ENCODE peak calls at places on chromosomes 13 and 19, in eight cellular contexts. L is tibial nerve, J is AG04450, S is BJ, Z is cardiac fibroblast, A is adipocyte, G is epithelial cell of esophagus, F is colonic mucosa. W is an unnamed sample.

GRCh38 chr19:5145521-5146511 is 176.9 kb downstream of the KDM4B start:
- DNase-seq in G (no peak), S (no peak), A (no peak), J (no peak), F (no peak), Z (no peak), L (no peak), W (no peak)

GRCh38 chr19:45477713-45478453 is 10.1 kb downstream of the FOSB start:
- DNase-seq in G (peak), J (no peak), A (no peak), S (no peak), L (no peak), F (no peak), Z (no peak), W (no peak)

GRCh38 chr19:3007975-3008374 is 21.1 kb downstream of the TLE2 start:
- DNase-seq in A (no peak), G (no peak), F (no peak), S (no peak), J (no peak), Z (no peak), L (no peak), W (no peak)

GRCh38 chr19:14616310-14616870 is 33.5 kb downstream of the CLEC17A start:
- DNase-seq in F (no peak), G (no peak), Z (no peak), A (no peak), J (no peak), L (no peak), S (no peak), W (no peak)

GRCh38 chr13:113449693-113450347 is 3.5 kb downstream of the ADPRHL1 start:
- DNase-seq in J (no peak), L (no peak), Z (no peak), F (no peak), S (no peak), G (no peak), A (no peak), W (no peak)

GRCh38 chr13:100550433-100550832 is 38.2 kb downstream of the GGACT start:
- DNase-seq in S (peak), G (no peak), F (peak), J (no peak), L (no peak), A (peak), Z (peak), W (peak)

GRCh38 chr13:74761794-74762193 is 627.6 kb upstream of the KLF12 start:
- DNase-seq in S (no peak), G (no peak), L (peak), F (no peak), Z (peak), J (no peak), A (peak), W (peak)

GRCh38 chr13:106496072-106496997 is 39.1 kb downstream of the EFNB2 start:
- DNase-seq in S (no peak), L (no peak), Z (peak), F (no peak), G (no peak), A (no peak), J (no peak), W (no peak)

GRCh38 chr19:30662211-30662861 is 290.2 kb downstream of the ZNF536 start:
- DNase-seq in G (no peak), J (no peak), Z (no peak), F (no peak), L (no peak), A (no peak), S (no peak), W (no peak)

GRCh38 chr19:43711751-43712355 is 4.0 kb upstream of the IRGC start:
- DNase-seq in S (no peak), F (no peak), Z (no peak), L (no peak), A (no peak), J (no peak), G (peak), W (no peak)

GRCh38 chr19:56167064-56167578 is 8.7 kb upstream of the GALP start:
- DNase-seq in F (no peak), L (no peak), Z (no peak), A (peak), G (peak), J (no peak), S (no peak), W (no peak)

GRCh38 chr13:23160241-23161175 is 20.3 kb upstream of the SGCG start:
- DNase-seq in S (no peak), F (no peak), G (peak), J (no peak), A (no peak), Z (no peak), L (no peak), W (no peak)

GRCh38 chr19:38667552-38668205 is 20.2 kb downstream of the ACTN4 start:
- DNase-seq in A (peak), J (no peak), G (peak), S (peak), Z (no peak), F (no peak), L (no peak), W (peak)

GRCh38 chr19:2095338-2095938 is 688 bp downstream of the MOB3A start:
- DNase-seq in G (no peak), Z (no peak), F (no peak), A (no peak), L (no peak), J (no peak), S (no peak), W (no peak)

GRCh38 chr13:42971670-42972355 is 20.2 kb downstream of the EPSTI1 start:
- DNase-seq in F (no peak), A (no peak), Z (peak), G (no peak), J (no peak), L (no peak), S (no peak), W (peak)
- H3K4me3 ChIP-seq in F (no peak), A (peak), Z (no peak), G (no peak), J (no peak), L (no peak), S (no peak), W (no peak)

GRCh38 chr13:31521466-31521865 is 217.9 kb upstream of the RXFP2 start:
- DNase-seq in L (no peak), G (no peak), A (peak), J (no peak), F (no peak), Z (peak), S (no peak), W (no peak)

GRCh38 chr13:31517599-31517998 is 221.7 kb upstream of the RXFP2 start:
- DNase-seq in L (no peak), F (no peak), S (no peak), G (no peak), A (no peak), J (no peak), Z (no peak), W (no peak)

GRCh38 chr13:31528176-31528575 is 211.2 kb upstream of the RXFP2 start:
- DNase-seq in A (no peak), G (no peak), Z (no peak), F (no peak), S (no peak), J (no peak), L (no peak), W (no peak)

GRCh38 chr13:31518666-31519065 is 220.7 kb upstream of the RXFP2 start:
- DNase-seq in S (no peak), A (peak), Z (no peak), L (no peak), G (no peak), F (no peak), J (no peak), W (no peak)

DNA sequence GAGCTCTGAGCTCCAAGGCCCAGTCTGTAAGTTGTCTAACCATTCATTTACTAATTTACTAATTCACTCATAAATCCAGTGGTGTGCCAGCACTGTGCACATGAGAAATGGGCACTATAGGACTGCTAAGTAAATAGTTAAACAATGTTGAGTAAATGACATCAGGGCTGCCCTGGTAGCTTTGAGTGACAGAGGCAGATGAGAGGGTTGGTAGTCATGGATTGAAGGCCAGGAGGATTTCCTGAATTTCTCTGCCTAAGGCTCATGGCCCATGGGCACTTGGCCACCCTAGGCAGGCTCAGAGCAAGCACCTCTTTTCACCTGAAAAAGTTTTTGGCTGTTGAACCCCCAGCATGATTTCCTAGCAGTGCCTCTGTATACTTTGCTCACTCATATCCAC is 216.9 kb upstream of the RXFP2 start:
- DNase-seq in A (no peak), F (no peak), Z (no peak), J (no peak), G (no peak), L (no peak), S (no peak), W (no peak)
- H3K4me3 ChIP-seq in A (no peak), F (no peak), Z (no peak), J (no peak), G (no peak), L (no peak), S (no peak), W (no peak)

DNA sequence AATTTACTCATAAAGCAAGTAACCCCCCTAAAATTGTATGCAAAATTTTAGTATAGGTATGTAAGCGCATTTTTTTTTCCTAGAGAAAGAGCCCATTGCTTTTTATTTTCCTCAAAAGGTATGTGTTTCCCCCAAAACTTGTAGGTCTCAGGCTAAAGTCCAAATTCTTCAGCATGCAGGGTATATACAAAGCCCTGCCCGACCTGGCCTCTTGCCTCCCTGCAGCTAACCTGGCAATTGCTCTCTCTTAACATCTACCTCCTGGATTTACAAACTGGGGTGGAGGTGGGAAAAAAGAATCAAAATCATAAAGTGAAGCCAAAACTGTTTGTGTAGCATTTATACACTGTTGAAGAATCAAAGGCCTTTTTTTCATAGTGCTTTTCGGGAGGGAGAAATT is 107.8 kb downstream of the KCNRG start:
- DNase-seq in J (no peak), G (no peak), L (no peak), F (no peak), A (no peak), Z (no peak), S (no peak), W (no peak)
- H3K4me3 ChIP-seq in J (peak), G (peak), L (peak), F (no peak), A (peak), Z (no peak), S (peak), W (no peak)

DNA sequence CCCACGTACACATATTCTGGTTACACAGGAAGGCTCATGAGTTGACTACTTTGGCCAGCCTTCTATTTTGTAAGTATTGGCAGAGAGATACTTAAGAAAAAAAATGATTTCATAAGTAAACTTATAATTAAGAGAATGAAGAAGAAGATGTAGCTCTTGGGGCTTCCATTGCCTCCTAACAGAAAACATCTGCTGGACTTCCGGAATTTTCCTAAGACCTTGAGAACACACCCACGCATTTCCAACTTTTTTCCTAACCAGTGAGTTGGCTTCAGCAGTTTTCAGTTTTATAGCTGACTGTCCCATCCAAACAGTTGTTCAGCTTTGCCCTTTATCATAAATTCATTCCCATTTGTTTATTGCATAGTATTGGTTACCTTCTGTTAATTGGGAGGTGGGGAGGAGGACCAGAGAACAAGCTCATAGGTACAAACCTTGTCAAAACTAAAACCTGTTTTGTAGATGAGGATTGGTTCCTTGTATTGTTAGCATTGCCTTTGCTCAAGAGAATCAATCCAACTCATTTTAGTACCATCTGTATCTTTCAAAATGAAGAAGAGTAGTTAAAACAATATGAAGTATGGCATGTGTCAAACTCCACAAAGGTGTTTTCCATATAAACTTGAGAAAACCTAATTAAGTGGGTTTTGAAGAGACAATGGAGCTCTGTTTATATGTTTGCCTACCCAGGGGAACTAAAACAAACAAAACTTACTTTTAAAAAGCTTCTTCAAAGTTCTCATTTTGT is 93.9 kb downstream of the COL4A2 start:
- DNase-seq in A (peak), S (peak), L (no peak), G (no peak), Z (peak), J (no peak), F (no peak), W (peak)
- H3K4me3 ChIP-seq in A (peak), S (no peak), L (no peak), G (no peak), Z (no peak), J (no peak), F (no peak), W (no peak)